ENCODE peak calls at places on chromosomes 2 and 18, in five cellular contexts. N is nephron progenitor cell, O is foreskin fibroblast, T is COR-L47, P is H4. X is an unnamed sample.

GRCh38 chr18:79519751-79520472 is 124.2 kb downstream of the NFATC1 start:
- DNase-seq in N (peak), O (no peak), T (no peak), P (no peak), X (no peak)

GRCh38 chr2:223046470-223047053 is 5.4 kb upstream of the KCNE4 start:
- DNase-seq in N (no peak), O (no peak), T (no peak), P (no peak), X (no peak)

GRCh38 chr18:56199580-56200320 is 438.6 kb downstream of the TXNL1 start:
- DNase-seq in N (no peak), O (no peak), T (no peak), P (no peak), X (no peak)

GRCh38 chr18:57029761-57030160 is 117.1 kb upstream of the BOD1L2 start:
- DNase-seq in N (no peak), O (no peak), T (peak), P (no peak), X (no peak)

GRCh38 chr2:29459445-29460179 is 344.4 kb downstream of the CLIP4 start:
- DNase-seq in N (no peak), O (peak), T (no peak), P (no peak), X (peak)

GRCh38 chr2:64624108-64624610 is 29.6 kb downstream of the SERTAD2 start:
- DNase-seq in N (no peak), O (no peak), T (no peak), P (no peak), X (no peak)

GRCh38 chr2:129748250-129748649 is 231.2 kb upstream of the RAB6C start:
- DNase-seq in N (no peak), O (no peak), T (no peak), P (no peak), X (no peak)

GRCh38 chr2:88350641-88351601 is 101.6 kb downstream of the FOXI3 start:
- DNase-seq in N (peak), O (no peak), T (no peak), P (peak), X (no peak)

GRCh38 chr2:207041279-207041678 is 102.0 kb downstream of the CPO start:
- DNase-seq in N (no peak), O (no peak), T (no peak), P (no peak), X (no peak)

GRCh38 chr2:85485815-85486214 is 53.2 kb upstream of the MAT2A start:
- DNase-seq in N (no peak), O (no peak), T (no peak), P (no peak), X (no peak)

GRCh38 chr2:79512442-79513401 is at the start of gene CTNNA2:
- DNase-seq in N (peak), O (no peak), T (peak), P (peak), X (no peak)

GRCh38 chr2:66324924-66325583 is 109.9 kb upstream of the MEIS1 start:
- DNase-seq in N (no peak), O (no peak), T (no peak), P (no peak), X (no peak)

GRCh38 chr2:55010149-55010591 is 40.1 kb downstream of the RTN4 start:
- DNase-seq in N (no peak), O (no peak), T (no peak), P (no peak), X (peak)

GRCh38 chr2:101238930-101239759 is 13.5 kb upstream of the CNOT11 start:
- DNase-seq in N (no peak), O (no peak), T (no peak), P (no peak), X (no peak)

GRCh38 chr2:213216461-213216860 is 65.0 kb upstream of the IKZF2 start:
- DNase-seq in N (no peak), O (peak), T (no peak), P (no peak), X (no peak)

GRCh38 chr2:15298769-15299168 is 262.4 kb downstream of the NBAS start:
- DNase-seq in N (no peak), O (no peak), T (no peak), P (no peak), X (no peak)

GRCh38 chr2:128269358-128270305 is 49.0 kb downstream of the HS6ST1 start:
- DNase-seq in N (no peak), O (no peak), T (peak), P (no peak), X (no peak)

GRCh38 chr2:158464426-158465281 is 7.9 kb downstream of the PKP4 start:
- DNase-seq in N (no peak), O (no peak), T (peak), P (no peak), X (no peak)

GRCh38 chr2:8215159-8215863 is 466.5 kb upstream of the ID2 start:
- DNase-seq in N (no peak), O (no peak), T (no peak), P (no peak), X (no peak)

GRCh38 chr2:150325656-150326055 is 161.8 kb downstream of the RND3 start:
- DNase-seq in N (no peak), O (no peak), T (no peak), P (no peak), X (no peak)

GRCh38 chr2:64525323-64525625 is 1.1 kb downstream of the AFTPH start:
- DNase-seq in N (no peak), O (no peak), T (no peak), P (no peak), X (no peak)

GRCh38 chr2:234483568-234484251 is 13.2 kb downstream of the ARL4C start:
- DNase-seq in N (no peak), O (no peak), T (no peak), P (no peak), X (no peak)

GRCh38 chr2:144519934-144520717 is at the start of gene ZEB2:
- DNase-seq in N (peak), O (peak), T (no peak), P (peak), X (peak)

GRCh38 chr18:48783616-48784520 is 166.9 kb downstream of the SMAD7 start:
- DNase-seq in N (no peak), O (no peak), T (no peak), P (no peak), X (no peak)

GRCh38 chr2:88239781-88240180 is 69.6 kb downstream of the THNSL2 start:
- DNase-seq in N (no peak), O (no peak), T (no peak), P (no peak), X (no peak)

GRCh38 chr18:48963555-48964480 is 13.1 kb upstream of the SMAD7 start:
- DNase-seq in N (no peak), O (no peak), T (no peak), P (no peak), X (no peak)

GRCh38 chr2:162123806-162124758 is 28.0 kb downstream of the GCG start:
- DNase-seq in N (peak), O (peak), T (peak), P (peak), X (no peak)

GRCh38 chr18:31684279-31685096 is at the start of gene B4GALT6:
- DNase-seq in N (peak), O (no peak), T (peak), P (no peak), X (no peak)

GRCh38 chr18:80149667-80150066 is 40.6 kb downstream of the ADNP2 start:
- DNase-seq in N (no peak), O (no peak), T (no peak), P (no peak), X (no peak)

GRCh38 chr2:115560671-115561070 is 1118.2 kb downstream of the DPP10 start:
- DNase-seq in N (no peak), O (no peak), T (no peak), P (peak), X (no peak)

GRCh38 chr2:127083819-127084503 is 23.0 kb downstream of the BIN1 start:
- DNase-seq in N (no peak), O (peak), T (no peak), P (peak), X (peak)

GRCh38 chr2:167844714-167845530 is 402.5 kb downstream of the STK39 start:
- DNase-seq in N (peak), O (no peak), T (peak), P (no peak), X (no peak)

GRCh38 chr2:113202305-113203216 is 28.8 kb downstream of the PSD4 start:
- DNase-seq in N (peak), O (no peak), T (peak), P (no peak), X (no peak)

GRCh38 chr2:207905546-207905945 is 119.8 kb downstream of the PLEKHM3 start:
- DNase-seq in N (no peak), O (no peak), T (no peak), P (no peak), X (no peak)

GRCh38 chr2:232592687-232593407 is 40.6 kb upstream of the EFHD1 start:
- DNase-seq in N (no peak), O (peak), T (no peak), P (peak), X (peak)

GRCh38 chr2:142974288-142975024 is 97.0 kb downstream of the KYNU start:
- DNase-seq in N (no peak), O (no peak), T (no peak), P (no peak), X (no peak)

GRCh38 chr2:46549159-46549902 is 70.0 kb downstream of the TMEM247 start:
- DNase-seq in N (no peak), O (no peak), T (no peak), P (no peak), X (no peak)

X was measured in AG09309.